ENCODE peak calls at places on chromosome 12, in five cellular contexts. R, F, G, U and O are unnamed samples.

GRCh38 chr12:131831021-131831571 is 2.9 kb downstream of the MMP17 start:
- DNase-seq in R (no peak), F (peak), U (no peak), G (no peak), O (no peak)

GRCh38 chr12:14239935-14240872 is 125.3 kb upstream of the ATF7IP start:
- DNase-seq in U (peak), R (no peak), G (peak), F (peak), O (no peak)

GRCh38 chr12:14442221-14442881 is 76.9 kb downstream of the ATF7IP start:
- DNase-seq in G (no peak), F (no peak), U (no peak), R (no peak), O (no peak)

GRCh38 chr12:21813751-21814150 is 39.2 kb upstream of the KCNJ8 start:
- DNase-seq in G (no peak), F (no peak), R (no peak), U (no peak), O (no peak)

GRCh38 chr12:68460236-68460635 is 128.1 kb upstream of the MDM1 start:
- DNase-seq in G (no peak), F (no peak), U (no peak), R (no peak), O (no peak)

GRCh38 chr12:122825773-122826724 is 9.2 kb upstream of the HIP1R start:
- DNase-seq in U (peak), G (peak), F (peak), R (no peak), O (no peak)

GRCh38 chr12:21456291-21456780 is 18.9 kb downstream of the PYROXD1 start:
- DNase-seq in F (peak), U (no peak), R (peak), G (no peak), O (no peak)

GRCh38 chr12:51326762-51327439 is 2.9 kb upstream of the BIN2 start:
- DNase-seq in F (peak), U (no peak), R (peak), G (no peak), O (no peak)

GRCh38 chr12:67436230-67436629 is 167.1 kb downstream of the CAND1 start:
- DNase-seq in U (no peak), F (peak), G (no peak), R (no peak), O (no peak)

GRCh38 chr12:104057771-104058197 is 6.5 kb upstream of the HCFC2 start:
- DNase-seq in R (no peak), F (peak), U (no peak), G (peak), O (no peak)

GRCh38 chr12:107319536-107320030 is 226.2 kb upstream of the CRY1 start:
- DNase-seq in R (peak), G (peak), F (no peak), U (no peak), O (no peak)

GRCh38 chr12:131927110-131928079 is 1.7 kb upstream of the PUS1 start:
- DNase-seq in R (no peak), U (peak), F (no peak), G (peak), O (no peak)

GRCh38 chr12:31325524-31325875 is 450 bp downstream of the SINHCAF start:
- DNase-seq in G (peak), U (peak), F (no peak), R (no peak), O (no peak)

GRCh38 chr12:1099158-1099557 is 108.1 kb downstream of the ERC1 start:
- DNase-seq in R (no peak), U (no peak), G (no peak), F (no peak), O (no peak)

GRCh38 chr12:6373022-6373787 is 2.2 kb downstream of the SCNN1A start:
- DNase-seq in G (peak), F (no peak), U (no peak), R (no peak), O (no peak)

GRCh38 chr12:52645120-52645761 is 6.8 kb downstream of the KRT2 start:
- DNase-seq in G (no peak), F (no peak), R (peak), U (no peak), O (no peak)

GRCh38 chr12:1117970-1118563 is 127.0 kb downstream of the ERC1 start:
- DNase-seq in U (peak), G (peak), F (peak), R (peak), O (peak)

GRCh38 chr12:53052419-53053222 is 2.8 kb downstream of the TNS2 start:
- DNase-seq in F (peak), G (peak), R (no peak), U (peak), O (no peak)

GRCh38 chr12:78703820-78704525 is 160.6 kb upstream of the SYT1 start:
- DNase-seq in U (no peak), R (no peak), G (no peak), F (peak), O (no peak)

GRCh38 chr12:13038491-13039161 is 5.6 kb upstream of the FAM234B start:
- DNase-seq in F (no peak), R (no peak), G (no peak), U (no peak), O (no peak)

GRCh38 chr12:51323966-51324895 is at the start of gene BIN2:
- DNase-seq in F (no peak), G (peak), R (peak), U (no peak), O (no peak)

GRCh38 chr12:7899755-7900154 is 27.0 kb upstream of the SLC2A14 start:
- DNase-seq in U (no peak), G (no peak), F (peak), R (no peak), O (no peak)

GRCh38 chr12:55619352-55620138 is 17.1 kb upstream of the OR10P1 start:
- DNase-seq in G (peak), F (peak), R (peak), U (peak), O (no peak)

GRCh38 chr12:97716356-97716755 is 253.8 kb downstream of the RMST start:
- DNase-seq in G (peak), R (no peak), F (peak), U (peak), O (no peak)